ENCODE peak calls at places on chromosomes 1 and 21, in eight cellular contexts. W, N, R, Z, H, L, K and B are unnamed samples.

GRCh38 chr1:55803429-55803828 is 588.3 kb upstream of the USP24 start:
- DNase-seq in N (no peak), L (no peak), R (no peak), H (no peak), Z (no peak), W (no peak), K (no peak), B (no peak)

GRCh38 chr1:177927021-177927596 is 42.7 kb downstream of the SEC16B start:
- DNase-seq in N (no peak), K (no peak), R (no peak), L (no peak), W (no peak), H (no peak), Z (no peak), B (no peak)

GRCh38 chr1:210250998-210251679 is 18.5 kb downstream of the SERTAD4 start:
- DNase-seq in R (no peak), K (peak; percentile 52), Z (no peak), W (peak; percentile 85), N (peak; percentile 15), H (peak; percentile 63), L (no peak), B (peak; percentile 62)

GRCh38 chr1:55060133-55060999 is 21.0 kb downstream of the PCSK9 start:
- DNase-seq in L (no peak), N (no peak), Z (no peak), H (no peak), K (no peak), R (no peak), W (no peak), B (no peak)

GRCh38 chr1:5881526-5882222 is 110.6 kb downstream of the NPHP4 start:
- DNase-seq in Z (no peak), L (no peak), K (no peak), W (no peak), H (no peak), R (no peak), N (no peak), B (no peak)

GRCh38 chr1:79353224-79353623 is 346.7 kb upstream of the ADGRL4 start:
- DNase-seq in N (peak; percentile 37), R (no peak), Z (no peak), L (no peak), W (peak; percentile 66), K (no peak), H (peak; percentile 33), B (peak; percentile 22)

GRCh38 chr1:246417152-246417812 is 89.8 kb downstream of the SMYD3 start:
- DNase-seq in W (no peak), N (no peak), L (no peak), H (no peak), R (no peak), Z (no peak), K (no peak), B (no peak)

GRCh38 chr1:76053021-76053420 is 21.5 kb upstream of the ST6GALNAC3 start:
- DNase-seq in W (peak; percentile 75), N (no peak), L (no peak), H (no peak), Z (no peak), R (no peak), K (no peak), B (no peak)

GRCh38 chr1:64223329-64224151 is 20.1 kb downstream of the UBE2U start:
- DNase-seq in R (no peak), W (no peak), N (no peak), Z (no peak), L (no peak), K (no peak), H (no peak), B (no peak)

GRCh38 chr1:224205438-224205840 is 22.4 kb downstream of the DEGS1 start:
- DNase-seq in Z (peak; percentile 65), N (no peak), L (no peak), R (peak; percentile 23), H (no peak), W (no peak), K (no peak), B (no peak)

GRCh38 chr21:38646213-38646837 is 148.0 kb upstream of the ERG start:
- DNase-seq in N (no peak), R (no peak), L (no peak), H (no peak), Z (no peak), K (no peak), W (no peak), B (no peak)

GRCh38 chr1:237789619-237790018 is 101.1 kb downstream of the ZP4 start:
- DNase-seq in K (no peak), N (no peak), Z (no peak), R (no peak), W (no peak), L (no peak), H (no peak), B (no peak)

GRCh38 chr1:246355421-246356230 is 151.5 kb downstream of the SMYD3 start:
- DNase-seq in H (no peak), N (no peak), W (peak; percentile 46), R (no peak), L (no peak), Z (no peak), K (no peak), B (no peak)

GRCh38 chr1:111219466-111220286 is 7.8 kb upstream of the CHI3L2 start:
- DNase-seq in N (no peak), K (peak; percentile 41), R (no peak), L (no peak), W (no peak), Z (no peak), H (no peak), B (no peak)

GRCh38 chr21:29080454-29080930 is 7.0 kb upstream of the CCT8 start:
- DNase-seq in L (no peak), H (no peak), W (no peak), R (no peak), K (no peak), N (no peak), Z (no peak), B (no peak)

GRCh38 chr1:94425821-94426484 is 7.8 kb downstream of the ABCD3 start:
- DNase-seq in R (no peak), N (no peak), K (no peak), H (peak; percentile 35), W (no peak), L (no peak), Z (no peak), B (no peak)

GRCh38 chr1:199353906-199354305 is 673.6 kb upstream of the NR5A2 start:
- DNase-seq in W (no peak), K (no peak), Z (no peak), R (no peak), L (no peak), H (no peak), N (no peak), B (no peak)

GRCh38 chr1:28067523-28068090 is 20.8 kb downstream of the EYA3 start:
- DNase-seq in N (no peak), R (no peak), H (no peak), W (no peak), L (no peak), K (no peak), Z (no peak), B (no peak)

GRCh38 chr1:237227507-237227906 is 185.5 kb downstream of the RYR2 start:
- DNase-seq in L (no peak), H (no peak), K (no peak), W (no peak), Z (no peak), R (no peak), N (no peak), B (no peak)

GRCh38 chr1:227891955-227892871 is 55.5 kb downstream of the WNT9A start:
- DNase-seq in H (peak; percentile 19), L (no peak), R (peak; percentile 16), K (peak; percentile 3), N (no peak), Z (no peak), W (peak; percentile 68), B (no peak)

GRCh38 chr1:47387921-47388509 is 28.1 kb upstream of the FOXE3 start:
- DNase-seq in L (no peak), N (no peak), Z (no peak), R (no peak), H (no peak), W (no peak), K (no peak), B (no peak)

GRCh38 chr1:201719812-201720521 is 109.0 kb upstream of the IPO9 start:
- DNase-seq in R (peak; percentile 51), N (no peak), W (no peak), H (no peak), Z (no peak), K (peak; percentile 56), L (no peak), B (no peak)

GRCh38 chr1:145892486-145893087 is 6.9 kb upstream of the ANKRD35 start:
- DNase-seq in H (peak; percentile 79), W (no peak), Z (peak; percentile 46), N (no peak), K (no peak), L (no peak), R (peak; percentile 58), B (peak; percentile 51)

GRCh38 chr1:204419064-204419403 is 7.4 kb upstream of the PPP1R15B start:
- DNase-seq in Z (no peak), L (no peak), W (no peak), K (no peak), R (no peak), N (no peak), H (no peak), B (no peak)

GRCh38 chr1:245788269-245788668 is 633.5 kb downstream of the KIF26B start:
- DNase-seq in L (peak; percentile 32), N (no peak), K (no peak), R (no peak), W (no peak), H (no peak), Z (no peak), B (no peak)

DNA sequence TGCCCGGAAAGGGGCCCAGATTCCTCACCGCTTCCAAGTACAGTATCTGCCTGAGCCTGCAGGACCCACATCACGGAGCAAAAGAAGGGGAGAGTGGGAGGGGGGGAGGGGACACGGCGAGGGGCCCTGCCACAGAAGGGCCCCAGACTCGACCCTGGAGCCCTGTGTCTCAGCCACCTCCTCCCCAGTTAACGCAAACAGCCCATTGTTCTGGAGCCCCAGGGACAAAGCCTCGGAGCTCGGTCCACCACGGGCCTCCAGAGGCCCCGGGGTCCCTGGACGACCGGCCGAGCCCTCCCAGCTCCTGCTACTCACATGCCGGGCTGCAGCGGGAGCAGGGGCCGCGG is 512 bp downstream of the MEGF6 start:
- DNase-seq in R (no peak), K (no peak), L (no peak), N (no peak), H (no peak), W (peak; percentile 58), Z (no peak), B (no peak)
- H3K27ac ChIP-seq in R (no peak overlapping the region), K (no peak overlapping the region), L (no peak overlapping the region), N (peak overlapping the region; percentile 62), H (no peak overlapping the region), W (no peak overlapping the region), Z (no peak overlapping the region), B (no peak overlapping the region)

GRCh38 chr1:158020877-158021630 is 27.6 kb downstream of the KIRREL1 start:
- DNase-seq in W (no peak), H (no peak), K (no peak), Z (no peak), N (no peak), R (no peak), L (no peak), B (no peak)
- H3K4me1 ChIP-seq in W (peaks cover 76% of the 10 kb centered on the region), H (peaks cover 78% of the 10 kb centered on the region), K (peaks cover 80% of the 10 kb centered on the region), Z (no peaks in the 10 kb centered on the region), N (peaks cover 48% of the 10 kb centered on the region), R (peaks cover 22% of the 10 kb centered on the region), L (peaks cover 94% of the 10 kb centered on the region), B (peaks cover 6% of the 10 kb centered on the region)

GRCh38 chr1:3746784-3747521 is 5.3 kb upstream of the CCDC27 start:
- DNase-seq in H (peak; percentile 93), L (peak; percentile 28), Z (peak; percentile 98), N (no peak), W (peak; percentile 95), R (peak; percentile 78), K (peak; percentile 87), B (peak; percentile 72)
- TF ChIP-seq POLR2AphosphoS5 in H (no peak), L (peak; percentile 95), Z (peak; percentile 69), N (no peak), W (peak; percentile 69), R (no peak), K (peak; percentile 33), B (peak; percentile 35)

GRCh38 chr1:34053660-34054059 is 111.4 kb downstream of the CSMD2 start:
- DNase-seq in K (no peak), W (no peak), R (no peak), Z (no peak), N (no peak), L (no peak), H (no peak), B (no peak)
- H3K27ac ChIP-seq in K (no peak overlapping the region), W (no peak overlapping the region), R (no peak overlapping the region), Z (no peak overlapping the region), N (no peak overlapping the region), L (no peak overlapping the region), H (no peak overlapping the region), B (no peak overlapping the region)